ENCODE peak calls at places on chromosomes 16 and 17, in six cellular contexts. V is neural crest cell, Z is OCI-LY7, W is NCI-H146, K is mesothelial cell of epicardium, D is NCI-H460. C is an unnamed sample.

GRCh38 chr16:76639685-76640289 is 362.6 kb downstream of the CNTNAP4 start:
- DNase-seq in K (no peak), D (peak), W (no peak), Z (peak), V (peak), C (no peak)

GRCh38 chr17:75487351-75488070 is 27.8 kb downstream of the CASKIN2 start:
- DNase-seq in D (no peak), K (no peak), Z (peak), W (no peak), V (no peak), C (no peak)

GRCh38 chr16:85423631-85424030 is 189.5 kb upstream of the GSE1 start:
- DNase-seq in Z (no peak), W (no peak), K (peak), V (no peak), D (no peak), C (no peak)

GRCh38 chr17:332558-333322 is 19.9 kb downstream of the RPH3AL start:
- DNase-seq in W (no peak), K (no peak), D (no peak), Z (no peak), V (no peak), C (no peak)

GRCh38 chr17:79935197-79935844 is 96.1 kb upstream of the CBX4 start:
- DNase-seq in W (no peak), V (no peak), D (no peak), K (no peak), Z (no peak), C (no peak)

GRCh38 chr16:57341441-57342303 is 16.9 kb upstream of the CCL22 start:
- DNase-seq in D (no peak), Z (no peak), W (no peak), K (no peak), V (no peak), C (no peak)

GRCh38 chr17:21458036-21458435 is 81.9 kb downstream of the KCNJ12 start:
- DNase-seq in D (no peak), V (no peak), K (no peak), Z (no peak), W (no peak), C (no peak)

GRCh38 chr16:25052530-25052929 is 37.4 kb upstream of the ARHGAP17 start:
- DNase-seq in D (no peak), K (no peak), V (no peak), Z (no peak), W (no peak), C (no peak)

GRCh38 chr17:78538033-78538776 is 39.0 kb downstream of the DNAH17 start:
- DNase-seq in Z (no peak), D (no peak), K (no peak), W (peak), V (no peak), C (peak)